ENCODE peak calls at places on chromosomes 7 and 10, in ten cellular contexts. One of them, this sample, is unnamed.

GRCh38 chr10:88152720-88153119 is 289.3 kb downstream of the PTEN start:
- DNase-seq in fibroblast of pulmonary artery: peak
- DNase-seq in fibroblast of lung: peak
- DNase-seq in NCI-H2029: no peak
- DNase-seq in T-helper 9 cell: no peak
- DNase-seq in activated CD4-positive, alpha-beta T cell treated with anti-CD3 and anti-CD28 coated beads for 24 hours: peak
- DNase-seq in NCI-H748 treated with DMSO at 0.1 percent for 48 hours: no peak
- DNase-seq in cardiac muscle cell: no peak
- DNase-seq in mesothelial cell of epicardium: no peak
- DNase-seq in DMS 273 treated with DMSO at 0.1 percent for 48 hours: no peak
- DNase-seq in this sample: no peak

GRCh38 chr7:724298-724697 is 2.2 kb upstream of the DNAAF5 start:
- DNase-seq in fibroblast of pulmonary artery: no peak
- DNase-seq in cardiac muscle cell: no peak
- DNase-seq in T-helper 9 cell: no peak
- DNase-seq in NCI-H2029: no peak
- DNase-seq in fibroblast of lung: no peak
- DNase-seq in mesothelial cell of epicardium: no peak
- DNase-seq in NCI-H748 treated with DMSO at 0.1 percent for 48 hours: no peak
- DNase-seq in DMS 273 treated with DMSO at 0.1 percent for 48 hours: no peak
- DNase-seq in activated CD4-positive, alpha-beta T cell treated with anti-CD3 and anti-CD28 coated beads for 24 hours: no peak
- DNase-seq in this sample: no peak

GRCh38 chr10:104322416-104322782 is 15.9 kb downstream of the ITPRIP start:
- DNase-seq in cardiac muscle cell: no peak
- DNase-seq in fibroblast of pulmonary artery: no peak
- DNase-seq in fibroblast of lung: no peak
- DNase-seq in activated CD4-positive, alpha-beta T cell treated with anti-CD3 and anti-CD28 coated beads for 24 hours: no peak
- DNase-seq in T-helper 9 cell: no peak
- DNase-seq in NCI-H2029: no peak
- DNase-seq in DMS 273 treated with DMSO at 0.1 percent for 48 hours: peak
- DNase-seq in mesothelial cell of epicardium: no peak
- DNase-seq in NCI-H748 treated with DMSO at 0.1 percent for 48 hours: no peak
- DNase-seq in this sample: peak

GRCh38 chr7:143422033-143422432 is 13.4 kb upstream of the EPHA1 start:
- DNase-seq in NCI-H2029: no peak
- DNase-seq in activated CD4-positive, alpha-beta T cell treated with anti-CD3 and anti-CD28 coated beads for 24 hours: no peak
- DNase-seq in cardiac muscle cell: no peak
- DNase-seq in fibroblast of lung: no peak
- DNase-seq in NCI-H748 treated with DMSO at 0.1 percent for 48 hours: no peak
- DNase-seq in fibroblast of pulmonary artery: no peak
- DNase-seq in T-helper 9 cell: no peak
- DNase-seq in DMS 273 treated with DMSO at 0.1 percent for 48 hours: no peak
- DNase-seq in mesothelial cell of epicardium: no peak
- DNase-seq in this sample: no peak

GRCh38 chr7:8131694-8132605 is 130.0 kb downstream of the ICA1 start:
- DNase-seq in DMS 273 treated with DMSO at 0.1 percent for 48 hours: no peak
- DNase-seq in NCI-H748 treated with DMSO at 0.1 percent for 48 hours: no peak
- DNase-seq in cardiac muscle cell: no peak
- DNase-seq in fibroblast of pulmonary artery: no peak
- DNase-seq in activated CD4-positive, alpha-beta T cell treated with anti-CD3 and anti-CD28 coated beads for 24 hours: no peak
- DNase-seq in NCI-H2029: no peak
- DNase-seq in T-helper 9 cell: peak
- DNase-seq in mesothelial cell of epicardium: no peak
- DNase-seq in fibroblast of lung: no peak
- DNase-seq in this sample: no peak

GRCh38 chr7:95420996-95421846 is 13.6 kb downstream of the PON2 start:
- DNase-seq in mesothelial cell of epicardium: no peak
- DNase-seq in NCI-H2029: peak
- DNase-seq in DMS 273 treated with DMSO at 0.1 percent for 48 hours: no peak
- DNase-seq in fibroblast of lung: peak
- DNase-seq in cardiac muscle cell: peak
- DNase-seq in T-helper 9 cell: no peak
- DNase-seq in fibroblast of pulmonary artery: peak
- DNase-seq in NCI-H748 treated with DMSO at 0.1 percent for 48 hours: peak
- DNase-seq in activated CD4-positive, alpha-beta T cell treated with anti-CD3 and anti-CD28 coated beads for 24 hours: no peak
- DNase-seq in this sample: no peak

GRCh38 chr10:15316144-15316543 is 54.9 kb downstream of the FAM171A1 start:
- DNase-seq in cardiac muscle cell: no peak
- DNase-seq in DMS 273 treated with DMSO at 0.1 percent for 48 hours: no peak
- DNase-seq in activated CD4-positive, alpha-beta T cell treated with anti-CD3 and anti-CD28 coated beads for 24 hours: no peak
- DNase-seq in T-helper 9 cell: no peak
- DNase-seq in mesothelial cell of epicardium: no peak
- DNase-seq in fibroblast of pulmonary artery: no peak
- DNase-seq in fibroblast of lung: no peak
- DNase-seq in NCI-H2029: no peak
- DNase-seq in NCI-H748 treated with DMSO at 0.1 percent for 48 hours: no peak
- DNase-seq in this sample: no peak

GRCh38 chr7:52323202-52323746 is 712.2 kb upstream of the POM121L12 start:
- DNase-seq in DMS 273 treated with DMSO at 0.1 percent for 48 hours: no peak
- DNase-seq in NCI-H748 treated with DMSO at 0.1 percent for 48 hours: no peak
- DNase-seq in NCI-H2029: no peak
- DNase-seq in cardiac muscle cell: no peak
- DNase-seq in T-helper 9 cell: no peak
- DNase-seq in fibroblast of pulmonary artery: no peak
- DNase-seq in activated CD4-positive, alpha-beta T cell treated with anti-CD3 and anti-CD28 coated beads for 24 hours: no peak
- DNase-seq in fibroblast of lung: no peak
- DNase-seq in mesothelial cell of epicardium: no peak
- DNase-seq in this sample: no peak

GRCh38 chr10:79025113-79025832 is 43.5 kb upstream of the ZMIZ1 start:
- DNase-seq in fibroblast of lung: no peak
- DNase-seq in T-helper 9 cell: no peak
- DNase-seq in activated CD4-positive, alpha-beta T cell treated with anti-CD3 and anti-CD28 coated beads for 24 hours: no peak
- DNase-seq in NCI-H2029: no peak
- DNase-seq in mesothelial cell of epicardium: no peak
- DNase-seq in DMS 273 treated with DMSO at 0.1 percent for 48 hours: no peak
- DNase-seq in fibroblast of pulmonary artery: no peak
- DNase-seq in NCI-H748 treated with DMSO at 0.1 percent for 48 hours: no peak
- DNase-seq in cardiac muscle cell: peak
- DNase-seq in this sample: peak

GRCh38 chr7:137731436-137731835 is 115.3 kb downstream of the DGKI start:
- DNase-seq in NCI-H2029: no peak
- DNase-seq in cardiac muscle cell: no peak
- DNase-seq in mesothelial cell of epicardium: no peak
- DNase-seq in fibroblast of lung: peak
- DNase-seq in activated CD4-positive, alpha-beta T cell treated with anti-CD3 and anti-CD28 coated beads for 24 hours: no peak
- DNase-seq in DMS 273 treated with DMSO at 0.1 percent for 48 hours: no peak
- DNase-seq in NCI-H748 treated with DMSO at 0.1 percent for 48 hours: no peak
- DNase-seq in fibroblast of pulmonary artery: no peak
- DNase-seq in T-helper 9 cell: no peak
- DNase-seq in this sample: no peak

GRCh38 chr7:157597562-157597961 is 260.8 kb downstream of the DNAJB6 start:
- DNase-seq in T-helper 9 cell: no peak
- DNase-seq in fibroblast of pulmonary artery: no peak
- DNase-seq in activated CD4-positive, alpha-beta T cell treated with anti-CD3 and anti-CD28 coated beads for 24 hours: no peak
- DNase-seq in NCI-H748 treated with DMSO at 0.1 percent for 48 hours: no peak
- DNase-seq in fibroblast of lung: no peak
- DNase-seq in DMS 273 treated with DMSO at 0.1 percent for 48 hours: no peak
- DNase-seq in cardiac muscle cell: no peak
- DNase-seq in NCI-H2029: no peak
- DNase-seq in mesothelial cell of epicardium: no peak
- DNase-seq in this sample: no peak

GRCh38 chr10:21634599-21635365 is 100.8 kb downstream of the MLLT10 start:
- DNase-seq in mesothelial cell of epicardium: no peak
- DNase-seq in T-helper 9 cell: no peak
- DNase-seq in DMS 273 treated with DMSO at 0.1 percent for 48 hours: no peak
- DNase-seq in NCI-H2029: no peak
- DNase-seq in activated CD4-positive, alpha-beta T cell treated with anti-CD3 and anti-CD28 coated beads for 24 hours: no peak
- DNase-seq in cardiac muscle cell: no peak
- DNase-seq in NCI-H748 treated with DMSO at 0.1 percent for 48 hours: no peak
- DNase-seq in fibroblast of pulmonary artery: no peak
- DNase-seq in fibroblast of lung: peak
- DNase-seq in this sample: no peak

GRCh38 chr10:114541081-114541833 is 116.8 kb downstream of the ABLIM1 start:
- DNase-seq in activated CD4-positive, alpha-beta T cell treated with anti-CD3 and anti-CD28 coated beads for 24 hours: peak
- DNase-seq in mesothelial cell of epicardium: no peak
- DNase-seq in T-helper 9 cell: peak
- DNase-seq in NCI-H748 treated with DMSO at 0.1 percent for 48 hours: no peak
- DNase-seq in DMS 273 treated with DMSO at 0.1 percent for 48 hours: peak
- DNase-seq in fibroblast of lung: peak
- DNase-seq in fibroblast of pulmonary artery: peak
- DNase-seq in NCI-H2029: no peak
- DNase-seq in cardiac muscle cell: no peak
- DNase-seq in this sample: peak

GRCh38 chr7:121371367-121371766 is 24.7 kb downstream of the FAM3C start:
- DNase-seq in DMS 273 treated with DMSO at 0.1 percent for 48 hours: no peak
- DNase-seq in NCI-H2029: no peak
- DNase-seq in fibroblast of lung: no peak
- DNase-seq in fibroblast of pulmonary artery: no peak
- DNase-seq in mesothelial cell of epicardium: no peak
- DNase-seq in cardiac muscle cell: no peak
- DNase-seq in T-helper 9 cell: no peak
- DNase-seq in NCI-H748 treated with DMSO at 0.1 percent for 48 hours: no peak
- DNase-seq in activated CD4-positive, alpha-beta T cell treated with anti-CD3 and anti-CD28 coated beads for 24 hours: no peak
- DNase-seq in this sample: no peak

GRCh38 chr7:111075498-111075897 is 15.4 kb upstream of the LRRN3 start:
- DNase-seq in NCI-H2029: no peak
- DNase-seq in T-helper 9 cell: no peak
- DNase-seq in NCI-H748 treated with DMSO at 0.1 percent for 48 hours: no peak
- DNase-seq in cardiac muscle cell: no peak
- DNase-seq in DMS 273 treated with DMSO at 0.1 percent for 48 hours: no peak
- DNase-seq in mesothelial cell of epicardium: no peak
- DNase-seq in fibroblast of pulmonary artery: no peak
- DNase-seq in activated CD4-positive, alpha-beta T cell treated with anti-CD3 and anti-CD28 coated beads for 24 hours: no peak
- DNase-seq in fibroblast of lung: no peak
- DNase-seq in this sample: no peak

GRCh38 chr7:30594055-30594539 is 581 bp upstream of the GARS1 start:
- DNase-seq in fibroblast of lung: peak
- DNase-seq in T-helper 9 cell: peak
- DNase-seq in NCI-H748 treated with DMSO at 0.1 percent for 48 hours: no peak
- DNase-seq in NCI-H2029: peak
- DNase-seq in activated CD4-positive, alpha-beta T cell treated with anti-CD3 and anti-CD28 coated beads for 24 hours: no peak
- DNase-seq in DMS 273 treated with DMSO at 0.1 percent for 48 hours: peak
- DNase-seq in cardiac muscle cell: no peak
- DNase-seq in fibroblast of pulmonary artery: peak
- DNase-seq in mesothelial cell of epicardium: peak
- DNase-seq in this sample: peak

GRCh38 chr7:6035165-6035564 is 4.0 kb downstream of the ANKRD61 start:
- DNase-seq in fibroblast of pulmonary artery: no peak
- DNase-seq in NCI-H748 treated with DMSO at 0.1 percent for 48 hours: no peak
- DNase-seq in activated CD4-positive, alpha-beta T cell treated with anti-CD3 and anti-CD28 coated beads for 24 hours: no peak
- DNase-seq in fibroblast of lung: no peak
- DNase-seq in NCI-H2029: no peak
- DNase-seq in T-helper 9 cell: no peak
- DNase-seq in DMS 273 treated with DMSO at 0.1 percent for 48 hours: no peak
- DNase-seq in cardiac muscle cell: no peak
- DNase-seq in mesothelial cell of epicardium: no peak
- DNase-seq in this sample: no peak

GRCh38 chr7:22193361-22194016 is 163.5 kb downstream of the RAPGEF5 start:
- DNase-seq in mesothelial cell of epicardium: peak
- DNase-seq in activated CD4-positive, alpha-beta T cell treated with anti-CD3 and anti-CD28 coated beads for 24 hours: no peak
- DNase-seq in DMS 273 treated with DMSO at 0.1 percent for 48 hours: peak
- DNase-seq in fibroblast of lung: peak
- DNase-seq in NCI-H2029: no peak
- DNase-seq in T-helper 9 cell: no peak
- DNase-seq in cardiac muscle cell: peak
- DNase-seq in NCI-H748 treated with DMSO at 0.1 percent for 48 hours: no peak
- DNase-seq in fibroblast of pulmonary artery: peak
- DNase-seq in this sample: peak

GRCh38 chr7:151238190-151238810 is 6.0 kb downstream of the CHPF2 start:
- DNase-seq in fibroblast of pulmonary artery: no peak
- DNase-seq in fibroblast of lung: no peak
- DNase-seq in T-helper 9 cell: no peak
- DNase-seq in cardiac muscle cell: no peak
- DNase-seq in activated CD4-positive, alpha-beta T cell treated with anti-CD3 and anti-CD28 coated beads for 24 hours: no peak
- DNase-seq in DMS 273 treated with DMSO at 0.1 percent for 48 hours: no peak
- DNase-seq in NCI-H748 treated with DMSO at 0.1 percent for 48 hours: no peak
- DNase-seq in mesothelial cell of epicardium: no peak
- DNase-seq in NCI-H2029: no peak
- DNase-seq in this sample: no peak

GRCh38 chr10:82737556-82737955 is 862.6 kb downstream of the NRG3 start:
- DNase-seq in NCI-H748 treated with DMSO at 0.1 percent for 48 hours: no peak
- DNase-seq in fibroblast of pulmonary artery: no peak
- DNase-seq in mesothelial cell of epicardium: no peak
- DNase-seq in T-helper 9 cell: no peak
- DNase-seq in activated CD4-positive, alpha-beta T cell treated with anti-CD3 and anti-CD28 coated beads for 24 hours: no peak
- DNase-seq in cardiac muscle cell: no peak
- DNase-seq in NCI-H2029: no peak
- DNase-seq in fibroblast of lung: no peak
- DNase-seq in DMS 273 treated with DMSO at 0.1 percent for 48 hours: no peak
- DNase-seq in this sample: no peak

GRCh38 chr10:80459047-80459865 is 5.1 kb downstream of the TSPAN14 start:
- DNase-seq in NCI-H2029: no peak
- DNase-seq in fibroblast of pulmonary artery: peak
- DNase-seq in cardiac muscle cell: no peak
- DNase-seq in activated CD4-positive, alpha-beta T cell treated with anti-CD3 and anti-CD28 coated beads for 24 hours: no peak
- DNase-seq in DMS 273 treated with DMSO at 0.1 percent for 48 hours: no peak
- DNase-seq in fibroblast of lung: peak
- DNase-seq in mesothelial cell of epicardium: no peak
- DNase-seq in NCI-H748 treated with DMSO at 0.1 percent for 48 hours: no peak
- DNase-seq in T-helper 9 cell: peak
- DNase-seq in this sample: peak

GRCh38 chr10:57249615-57250281 is 888.7 kb upstream of the ZWINT start:
- DNase-seq in fibroblast of pulmonary artery: no peak
- DNase-seq in mesothelial cell of epicardium: no peak
- DNase-seq in DMS 273 treated with DMSO at 0.1 percent for 48 hours: no peak
- DNase-seq in cardiac muscle cell: no peak
- DNase-seq in fibroblast of lung: no peak
- DNase-seq in T-helper 9 cell: no peak
- DNase-seq in NCI-H748 treated with DMSO at 0.1 percent for 48 hours: no peak
- DNase-seq in activated CD4-positive, alpha-beta T cell treated with anti-CD3 and anti-CD28 coated beads for 24 hours: no peak
- DNase-seq in NCI-H2029: no peak
- DNase-seq in this sample: no peak

GRCh38 chr10:15088428-15089261 is at the start of gene ACBD7:
- DNase-seq in cardiac muscle cell: peak
- DNase-seq in fibroblast of lung: peak
- DNase-seq in fibroblast of pulmonary artery: peak
- DNase-seq in mesothelial cell of epicardium: peak
- DNase-seq in activated CD4-positive, alpha-beta T cell treated with anti-CD3 and anti-CD28 coated beads for 24 hours: peak
- DNase-seq in NCI-H2029: peak
- DNase-seq in NCI-H748 treated with DMSO at 0.1 percent for 48 hours: peak
- DNase-seq in DMS 273 treated with DMSO at 0.1 percent for 48 hours: peak
- DNase-seq in T-helper 9 cell: peak
- DNase-seq in this sample: peak

GRCh38 chr10:48266528-48266927 is 8.0 kb downstream of the FRMPD2 start:
- DNase-seq in cardiac muscle cell: no peak
- DNase-seq in mesothelial cell of epicardium: no peak
- DNase-seq in T-helper 9 cell: no peak
- DNase-seq in fibroblast of lung: no peak
- DNase-seq in DMS 273 treated with DMSO at 0.1 percent for 48 hours: no peak
- DNase-seq in NCI-H2029: no peak
- DNase-seq in activated CD4-positive, alpha-beta T cell treated with anti-CD3 and anti-CD28 coated beads for 24 hours: no peak
- DNase-seq in NCI-H748 treated with DMSO at 0.1 percent for 48 hours: no peak
- DNase-seq in fibroblast of pulmonary artery: no peak
- DNase-seq in this sample: no peak

GRCh38 chr10:124476043-124476725 is 14.6 kb downstream of the LHPP start:
- DNase-seq in activated CD4-positive, alpha-beta T cell treated with anti-CD3 and anti-CD28 coated beads for 24 hours: no peak
- DNase-seq in mesothelial cell of epicardium: no peak
- DNase-seq in NCI-H2029: no peak
- DNase-seq in cardiac muscle cell: no peak
- DNase-seq in NCI-H748 treated with DMSO at 0.1 percent for 48 hours: no peak
- DNase-seq in fibroblast of pulmonary artery: no peak
- DNase-seq in DMS 273 treated with DMSO at 0.1 percent for 48 hours: no peak
- DNase-seq in T-helper 9 cell: no peak
- DNase-seq in fibroblast of lung: no peak
- DNase-seq in this sample: no peak

GRCh38 chr10:49174926-49175500 is 13.2 kb downstream of the TMEM273 start:
- DNase-seq in fibroblast of lung: no peak
- DNase-seq in T-helper 9 cell: no peak
- DNase-seq in activated CD4-positive, alpha-beta T cell treated with anti-CD3 and anti-CD28 coated beads for 24 hours: no peak
- DNase-seq in fibroblast of pulmonary artery: no peak
- DNase-seq in mesothelial cell of epicardium: no peak
- DNase-seq in NCI-H748 treated with DMSO at 0.1 percent for 48 hours: no peak
- DNase-seq in cardiac muscle cell: no peak
- DNase-seq in DMS 273 treated with DMSO at 0.1 percent for 48 hours: no peak
- DNase-seq in NCI-H2029: no peak
- DNase-seq in this sample: no peak

GRCh38 chr7:50502001-50502684 is 52.0 kb upstream of the FIGNL1 start:
- DNase-seq in mesothelial cell of epicardium: no peak
- DNase-seq in fibroblast of pulmonary artery: peak
- DNase-seq in NCI-H2029: no peak
- DNase-seq in cardiac muscle cell: no peak
- DNase-seq in T-helper 9 cell: no peak
- DNase-seq in activated CD4-positive, alpha-beta T cell treated with anti-CD3 and anti-CD28 coated beads for 24 hours: no peak
- DNase-seq in fibroblast of lung: peak
- DNase-seq in NCI-H748 treated with DMSO at 0.1 percent for 48 hours: no peak
- DNase-seq in DMS 273 treated with DMSO at 0.1 percent for 48 hours: no peak
- DNase-seq in this sample: peak

GRCh38 chr10:85995791-85996190 is 370.8 kb downstream of the GRID1 start:
- DNase-seq in cardiac muscle cell: peak
- DNase-seq in NCI-H748 treated with DMSO at 0.1 percent for 48 hours: peak
- DNase-seq in mesothelial cell of epicardium: no peak
- DNase-seq in DMS 273 treated with DMSO at 0.1 percent for 48 hours: no peak
- DNase-seq in fibroblast of lung: no peak
- DNase-seq in activated CD4-positive, alpha-beta T cell treated with anti-CD3 and anti-CD28 coated beads for 24 hours: no peak
- DNase-seq in fibroblast of pulmonary artery: peak
- DNase-seq in T-helper 9 cell: no peak
- DNase-seq in NCI-H2029: no peak
- DNase-seq in this sample: peak